ENCODE peak calls at places on chromosomes 2 and 18, in nine cellular contexts. H, S, F, Y, K, E, M, Q and D are unnamed samples.

GRCh38 chr2:26628561-26629345 is 12.4 kb downstream of the CIB4 start:
- DNase-seq in H (no peak), S (no peak), F (no peak), Y (no peak), K (no peak), E (no peak), M (no peak), Q (no peak), D (no peak)

GRCh38 chr2:64945973-64946736 is 43.0 kb upstream of the SLC1A4 start:
- DNase-seq in H (no peak), S (peak; percentile 14), F (no peak), Y (peak; percentile 35), K (peak; percentile 77), E (no peak), M (peak; percentile 38), Q (peak; percentile 29), D (peak; percentile 40)

GRCh38 chr2:134917219-134917957 is 1.2 kb upstream of the CCNT2 start:
- DNase-seq in H (no peak), S (no peak), F (no peak), Y (no peak), K (no peak), E (peak; percentile 21), M (peak; percentile 7), Q (no peak), D (no peak)

GRCh38 chr2:146240376-146240775 is 1604.5 kb upstream of the ACVR2A start:
- DNase-seq in H (no peak), S (no peak), F (no peak), Y (peak; percentile 33), K (no peak), E (no peak), M (no peak), Q (no peak), D (no peak)

GRCh38 chr18:57428221-57429150 is 6.7 kb upstream of the ONECUT2 start:
- DNase-seq in H (no peak), S (no peak), F (no peak), Y (no peak), K (no peak), E (no peak), M (no peak), Q (no peak), D (no peak)

GRCh38 chr2:101149241-101150192 is 1.7 kb downstream of the TBC1D8 start:
- DNase-seq in H (no peak), S (no peak), F (no peak), Y (no peak), K (no peak), E (peak; percentile 20), M (no peak), Q (no peak), D (no peak)

GRCh38 chr18:71105078-71105819 is 816.4 kb downstream of the SOCS6 start:
- DNase-seq in H (no peak), S (no peak), F (no peak), Y (no peak), K (no peak), E (no peak), M (no peak), Q (no peak), D (no peak)

GRCh38 chr2:109728809-109729208 is 65.3 kb upstream of the RGPD5 start:
- DNase-seq in H (no peak), S (no peak), F (no peak), Y (peak; percentile 71), K (no peak), E (peak; percentile 38), M (no peak), Q (no peak), D (no peak)

GRCh38 chr2:239819091-239819973 is 205.8 kb downstream of the NDUFA10 start:
- DNase-seq in H (no peak), S (no peak), F (no peak), Y (no peak), K (peak; percentile 32), E (no peak), M (no peak), Q (no peak), D (no peak)

GRCh38 chr18:32324173-32324572 is 134.3 kb downstream of the MEP1B start:
- DNase-seq in H (no peak), S (no peak), F (no peak), Y (peak; percentile 38), K (no peak), E (no peak), M (no peak), Q (no peak), D (no peak)

GRCh38 chr2:235852528-235852920 is 315.7 kb downstream of the GBX2 start:
- DNase-seq in H (peak; percentile 76), S (no peak), F (no peak), Y (no peak), K (no peak), E (no peak), M (no peak), Q (no peak), D (no peak)

GRCh38 chr2:74373985-74374384 is 6.1 kb downstream of the DCTN1 start:
- DNase-seq in H (no peak), S (no peak), F (no peak), Y (no peak), K (no peak), E (no peak), M (no peak), Q (no peak), D (no peak)

GRCh38 chr2:207926133-207927076 is 98.9 kb downstream of the PLEKHM3 start:
- DNase-seq in H (no peak), S (peak; percentile 37), F (no peak), Y (peak; percentile 90), K (no peak), E (peak; percentile 25), M (no peak), Q (no peak), D (no peak)

GRCh38 chr2:128632491-128632780 is 313.8 kb upstream of the HS6ST1 start:
- DNase-seq in H (no peak), S (no peak), F (no peak), Y (no peak), K (peak; percentile 28), E (no peak), M (no peak), Q (no peak), D (no peak)

GRCh38 chr2:239006886-239007285 is 159.0 kb downstream of the TWIST2 start:
- DNase-seq in H (no peak), S (no peak), F (no peak), Y (no peak), K (no peak), E (no peak), M (no peak), Q (no peak), D (no peak)

GRCh38 chr2:223068036-223068435 is 16.0 kb downstream of the KCNE4 start:
- DNase-seq in H (no peak), S (no peak), F (no peak), Y (no peak), K (no peak), E (no peak), M (no peak), Q (no peak), D (no peak)

GRCh38 chr18:74274690-74275089 is 17.1 kb downstream of the CYB5A start:
- DNase-seq in H (no peak), S (no peak), F (no peak), Y (no peak), K (no peak), E (no peak), M (no peak), Q (no peak), D (no peak)

GRCh38 chr2:65622951-65623525 is 190.6 kb upstream of the SPRED2 start:
- DNase-seq in H (no peak), S (no peak), F (no peak), Y (no peak), K (no peak), E (no peak), M (no peak), Q (no peak), D (no peak)

GRCh38 chr2:171523969-171524401 is 1.7 kb downstream of the CYBRD1 start:
- DNase-seq in H (peak; percentile 21), S (no peak), F (no peak), Y (peak; percentile 32), K (no peak), E (no peak), M (no peak), Q (no peak), D (no peak)

GRCh38 chr18:79935925-79936324 is 15.5 kb downstream of the SLC66A2 start:
- DNase-seq in H (no peak), S (no peak), F (no peak), Y (no peak), K (no peak), E (no peak), M (no peak), Q (no peak), D (no peak)

GRCh38 chr2:237723613-237724012 is 75.0 kb upstream of the RBM44 start:
- DNase-seq in H (no peak), S (peak; percentile 67), F (no peak), Y (peak; percentile 61), K (no peak), E (peak; percentile 59), M (no peak), Q (no peak), D (no peak)

GRCh38 chr2:68689553-68690537 is 44.8 kb upstream of the ARHGAP25 start:
- DNase-seq in H (no peak), S (no peak), F (no peak), Y (no peak), K (no peak), E (no peak), M (no peak), Q (no peak), D (no peak)

GRCh38 chr2:128437181-128437520 is 118.5 kb upstream of the HS6ST1 start:
- DNase-seq in H (no peak), S (no peak), F (no peak), Y (no peak), K (peak; percentile 19), E (no peak), M (no peak), Q (no peak), D (no peak)

GRCh38 chr2:175914846-175915245 is 87.2 kb downstream of the LNPK start:
- DNase-seq in H (no peak), S (no peak), F (no peak), Y (no peak), K (no peak), E (no peak), M (no peak), Q (no peak), D (no peak)

GRCh38 chr18:68466714-68467113 is 248.2 kb downstream of the TMX3 start:
- DNase-seq in H (no peak), S (no peak), F (no peak), Y (no peak), K (no peak), E (no peak), M (no peak), Q (no peak), D (no peak)

GRCh38 chr2:189782221-189782671 is 1.9 kb downstream of the ORMDL1 start:
- DNase-seq in H (no peak), S (no peak), F (no peak), Y (no peak), K (no peak), E (no peak), M (no peak), Q (no peak), D (no peak)

GRCh38 chr18:41370740-41371623 is 584.1 kb upstream of the PIK3C3 start:
- DNase-seq in H (peak; percentile 27), S (no peak), F (no peak), Y (no peak), K (no peak), E (no peak), M (no peak), Q (no peak), D (no peak)

GRCh38 chr2:101124061-101124460 is 27.1 kb downstream of the TBC1D8 start:
- DNase-seq in H (no peak), S (no peak), F (no peak), Y (no peak), K (peak; percentile 54), E (no peak), M (no peak), Q (no peak), D (no peak)